ENCODE peak calls at places on chromosomes 7 and 10, in four cellular contexts. Z is PC-3, U is fibroblast of the aortic adventitia, X is AG09309. H is an unnamed sample.

GRCh38 chr10:60662917-60663614 is 115.2 kb upstream of the CDK1 start:
- DNase-seq in U (peak; percentile 27), Z (peak; percentile 54), X (no peak), H (no peak)

GRCh38 chr10:68333452-68333851 is 724 bp upstream of the PBLD start:
- DNase-seq in U (no peak), X (no peak), Z (no peak), H (no peak)

GRCh38 chr10:77635402-77636227 is 2.0 kb downstream of the KCNMA1 start:
- DNase-seq in Z (peak; percentile 70), U (no peak), X (no peak), H (no peak)

GRCh38 chr10:97081621-97082235 is 104.0 kb downstream of the SLIT1 start:
- DNase-seq in X (peak; percentile 7), U (peak; percentile 62), Z (peak; percentile 61), H (peak; percentile 16)

GRCh38 chr10:131789516-131789915 is 111.3 kb upstream of the PPP2R2D start:
- DNase-seq in Z (no peak), U (no peak), X (no peak), H (no peak)

GRCh38 chr7:67788689-67789088 is 792.1 kb downstream of the TYW1 start:
- DNase-seq in X (no peak), U (peak; percentile 2), Z (no peak), H (no peak)

GRCh38 chr7:150406565-150407421 is 27.7 kb downstream of the ZNF775 start:
- DNase-seq in Z (no peak), X (no peak), U (peak; percentile 20), H (no peak)

GRCh38 chr10:129893690-129894089 is 70.4 kb downstream of the EBF3 start:
- DNase-seq in U (no peak), Z (no peak), X (no peak), H (no peak)

GRCh38 chr10:129491123-129491734 is 24.2 kb downstream of the MGMT start:
- DNase-seq in X (no peak), U (peak; percentile 11), Z (peak; percentile 12), H (no peak)

GRCh38 chr10:43055217-43055616 is 21.7 kb upstream of the RET start:
- DNase-seq in Z (no peak), X (no peak), U (no peak), H (no peak)

GRCh38 chr7:106679153-106679931 is 18.4 kb upstream of the CCDC71L start:
- DNase-seq in X (no peak), Z (peak; percentile 39), U (peak; percentile 69), H (no peak)

GRCh38 chr10:102118867-102119266 is 1.3 kb downstream of the LDB1 start:
- DNase-seq in U (peak; percentile 33), Z (no peak), X (no peak), H (no peak)

GRCh38 chr7:80630611-80631010 is 7.8 kb upstream of the CD36 start:
- DNase-seq in X (no peak), U (no peak), Z (no peak), H (peak; percentile 36)

GRCh38 chr10:63922714-63923317 is 401.6 kb downstream of the REEP3 start:
- DNase-seq in U (no peak), X (no peak), Z (no peak), H (no peak)

GRCh38 chr7:123397746-123398145 is 136.6 kb downstream of the IQUB start:
- DNase-seq in Z (no peak), X (no peak), U (no peak), H (no peak)

GRCh38 chr7:106444068-106444655 is 159.4 kb upstream of the NAMPT start:
- DNase-seq in X (no peak), U (no peak), Z (no peak), H (no peak)

GRCh38 chr7:68276725-68277124 is 1280.1 kb downstream of the TYW1 start:
- DNase-seq in U (no peak), Z (no peak), X (no peak), H (no peak)

GRCh38 chr10:110077436-110078120 is 69.8 kb downstream of the ADD3 start:
- DNase-seq in Z (no peak), X (no peak), U (peak; percentile 84), H (no peak)

GRCh38 chr10:73625004-73625883 is 16.0 kb downstream of the MYOZ1 start:
- DNase-seq in Z (peak; percentile 92), X (no peak), U (no peak), H (no peak)

GRCh38 chr10:28980264-28980663 is 302.9 kb downstream of the BAMBI start:
- DNase-seq in U (no peak), Z (no peak), X (no peak), H (no peak)

GRCh38 chr7:3955751-3956696 is 655.0 kb downstream of the SDK1 start:
- DNase-seq in U (no peak), X (no peak), Z (peak; percentile 58), H (peak; percentile 55)

GRCh38 chr10:126171555-126171954 is 216.7 kb downstream of the ADAM12 start:
- DNase-seq in X (peak; percentile 88), Z (no peak), U (peak; percentile 95), H (peak; percentile 87)

GRCh38 chr10:123331438-123331837 is 177.2 kb downstream of the BUB3 start:
- DNase-seq in U (peak; percentile 32), X (no peak), Z (peak; percentile 69), H (no peak)

GRCh38 chr10:122157451-122157850 is 113.6 kb upstream of the BTBD16 start:
- DNase-seq in U (no peak), Z (no peak), X (no peak), H (no peak)

GRCh38 chr7:22147113-22147512 is 201.4 kb upstream of the CDCA7L start:
- DNase-seq in U (peak; percentile 37), Z (no peak), X (no peak), H (no peak)

GRCh38 chr7:101124376-101125056 is 2.4 kb upstream of the SERPINE1 start:
- DNase-seq in Z (peak; percentile 64), U (peak; percentile 62), X (no peak), H (peak; percentile 96)

GRCh38 chr10:105398202-105398601 is 757.1 kb downstream of the SORCS3 start:
- DNase-seq in U (no peak), X (no peak), Z (no peak), H (peak; percentile 75)

GRCh38 chr10:50291261-50291850 is 40.0 kb upstream of the ASAH2 start:
- DNase-seq in U (peak; percentile 65), Z (peak; percentile 58), X (no peak), H (peak; percentile 8)

GRCh38 chr10:88851706-88852105 is at the start of gene ANKRD22:
- DNase-seq in X (no peak), Z (peak; percentile 95), U (peak; percentile 66), H (no peak)

GRCh38 chr10:88852327-88852726 is 683 bp upstream of the ANKRD22 start:
- DNase-seq in X (no peak), U (no peak), Z (no peak), H (no peak)

GRCh38 chr10:88849224-88849623 is 2.4 kb downstream of the ANKRD22 start:
- DNase-seq in Z (no peak), U (peak; percentile 14), X (no peak), H (peak; percentile 53)

GRCh38 chr10:88850712-88851111 is 932 bp downstream of the ANKRD22 start:
- DNase-seq in X (no peak), Z (no peak), U (no peak), H (no peak)

DNA sequence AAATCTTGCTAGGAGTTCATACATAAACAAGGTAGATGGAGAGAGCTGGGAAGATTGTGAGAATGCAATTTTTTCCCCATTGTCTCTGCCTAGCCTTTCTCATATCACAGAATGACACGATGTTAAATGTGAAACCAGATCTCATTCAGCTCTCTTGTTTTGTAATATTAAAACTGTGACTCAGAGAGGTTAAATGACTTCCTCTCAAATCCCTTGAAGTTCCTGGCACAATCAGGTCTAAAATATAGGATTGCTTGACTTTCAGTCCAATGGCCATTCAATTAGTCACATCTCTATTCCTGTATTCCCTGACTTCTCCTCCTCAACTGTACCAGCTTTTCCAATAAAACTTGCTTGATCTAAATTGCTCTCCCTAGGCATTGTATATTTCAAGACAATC is 3.1 kb downstream of the ANKRD22 start:
- DNase-seq in X (peak; percentile 64), Z (peak; percentile 81), U (peak; percentile 78), H (peak; percentile 45)
- H3K4me3 ChIP-seq in X (no peak overlapping the region), Z (peak overlapping the region; percentile 42), U (no peak overlapping the region), H (no peak overlapping the region)

GRCh38 chr7:157774495-157774894 is 437.7 kb downstream of the DNAJB6 start:
- DNase-seq in X (no peak), Z (no peak), U (no peak), H (no peak)

GRCh38 chr7:157775021-157775559 is 438.3 kb downstream of the DNAJB6 start:
- DNase-seq in X (no peak), U (no peak), Z (no peak), H (no peak)

GRCh38 chr7:157772486-157773130 is 435.8 kb downstream of the DNAJB6 start:
- DNase-seq in X (no peak), Z (no peak), U (no peak), H (no peak)

GRCh38 chr7:157773361-157773760 is 436.6 kb downstream of the DNAJB6 start:
- DNase-seq in Z (no peak), U (no peak), X (no peak), H (no peak)

DNA sequence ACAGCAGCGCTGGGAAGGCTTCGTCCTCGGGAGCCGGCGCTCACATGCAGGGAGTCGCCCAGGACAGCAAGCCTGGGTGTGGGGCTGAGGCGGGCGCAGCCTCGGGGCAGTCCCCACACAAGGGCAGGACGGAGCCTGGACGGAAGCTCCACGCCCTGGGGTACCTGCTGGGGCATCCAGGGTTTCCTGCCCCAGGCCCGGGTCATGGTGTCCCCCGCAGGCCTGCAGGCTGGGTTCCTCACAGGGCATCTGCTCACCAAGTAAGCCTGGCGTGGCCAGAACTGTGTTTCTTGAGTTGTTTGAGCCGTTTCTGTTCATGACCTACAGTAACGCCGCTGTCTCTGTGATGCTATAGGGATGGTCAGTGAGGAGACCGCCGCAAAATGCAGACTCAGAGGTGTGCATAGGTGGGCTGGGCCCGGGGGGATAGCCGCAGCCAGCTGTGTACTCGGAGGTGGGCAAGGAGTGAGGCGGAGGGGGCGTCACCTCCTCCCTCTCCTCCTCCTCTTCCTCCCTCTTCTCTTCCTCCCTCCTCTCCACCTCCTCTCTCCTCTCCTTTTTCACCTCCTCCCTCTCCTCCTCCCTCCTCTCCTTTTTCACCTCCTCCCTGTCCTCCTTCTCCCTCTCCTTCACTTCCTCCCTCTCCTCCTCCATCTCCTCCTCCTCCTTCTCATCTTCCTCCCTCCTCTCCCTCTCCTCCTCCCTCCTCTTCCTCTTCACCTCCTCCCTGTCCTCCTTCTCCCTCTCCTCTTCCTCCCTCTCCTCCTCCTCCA is 438.9 kb downstream of the DNAJB6 start:
- DNase-seq in Z (no peak), X (no peak), U (no peak), H (no peak)
- TF ChIP-seq CTCF in Z (no peak), X (no peak), U (no peak), H (no peak)

DNA sequence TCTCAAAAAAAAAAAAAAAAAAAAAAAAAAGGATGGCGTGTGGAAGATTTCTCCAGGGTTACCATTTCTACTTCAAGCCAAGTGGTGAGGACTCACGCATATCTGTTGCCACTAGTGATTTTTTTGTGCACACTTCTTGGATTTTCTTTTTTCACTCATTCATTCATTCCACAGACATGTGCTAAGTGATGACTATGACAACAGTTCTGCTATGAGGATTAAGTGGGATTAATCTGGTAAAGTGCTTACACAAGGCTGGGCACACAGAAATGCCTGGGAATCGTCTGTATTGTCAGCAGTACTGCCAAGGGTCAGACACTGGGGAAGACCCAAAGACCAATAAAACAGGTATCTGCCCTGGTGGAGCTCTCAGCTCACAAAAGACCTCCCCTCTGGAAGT is 6.3 kb upstream of the OPN1SW start:
- DNase-seq in Z (no peak), X (no peak), U (peak; percentile 29), H (no peak)
- H3K4me3 ChIP-seq in Z (no peak overlapping the region), X (no peak overlapping the region), U (no peak overlapping the region), H (no peak overlapping the region)

DNA sequence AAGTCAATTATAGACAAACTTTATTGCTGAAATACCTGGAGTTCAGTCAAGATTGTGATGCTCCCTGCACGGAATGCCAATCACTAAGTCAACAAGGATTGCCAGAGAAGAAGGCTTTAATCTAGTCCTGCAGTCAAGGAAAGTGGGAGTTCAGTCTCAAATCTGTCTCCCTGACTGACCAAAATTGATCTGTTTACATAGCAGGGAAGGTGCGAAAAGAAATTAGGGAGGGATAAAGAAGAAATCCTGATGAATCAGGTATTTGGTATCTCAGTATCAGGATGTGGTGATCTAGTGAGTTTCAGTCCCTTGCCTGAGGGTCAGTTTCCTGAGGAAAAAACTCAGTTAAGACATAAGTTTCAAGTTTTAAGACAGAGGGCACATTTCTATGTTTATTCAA is 2.1 kb upstream of the AKR1D1 start:
- DNase-seq in Z (peak; percentile 87), U (no peak), X (no peak), H (no peak)
- TF ChIP-seq CTCF in Z (no peak), U (no peak), X (no peak), H (no peak)

H was measured in astrocyte of the cerebellum.